ENCODE peak calls at places on chromosomes 12 and 14, in seven cellular contexts. I is activated CD4-positive, alpha-beta T cell treated with anti-CD3 and anti-CD28 coated beads, Interleukin-2, amount 50 U/mL, for 4 hours; X is AG09309; M is HepG2; Q is activated CD8-positive, alpha-beta T cell treated with anti-CD3 and anti-CD28 coated beads, Interleukin-2, amount 10 ng/mL, durations not matched to agents 7 days and 5 days; K is cerebellar cortex; C is AG04449. D is an unnamed sample.

GRCh38 chr14:106872619-106873446 is 1346.5 kb downstream of the TMEM121 start:
- DNase-seq in I (peak; percentile 85), C (no peak), M (peak; percentile 84), Q (peak; percentile 88), X (no peak), K (peak; percentile 18), D (peak; percentile 45)

GRCh38 chr12:45762185-45763110 is 32.9 kb downstream of the ARID2 start:
- DNase-seq in I (no peak), M (peak; percentile 28), Q (no peak), K (peak; percentile 71), X (peak; percentile 11), C (peak; percentile 10), D (no peak)

GRCh38 chr14:97315790-97316189 is 518.6 kb downstream of the VRK1 start:
- DNase-seq in M (no peak), X (no peak), Q (no peak), I (no peak), C (no peak), K (no peak), D (no peak)

GRCh38 chr12:26845057-26845666 is 12.2 kb upstream of the ITPR2 start:
- DNase-seq in I (peak; percentile 23), C (no peak), M (peak; percentile 51), K (peak; percentile 45), Q (no peak), X (no peak), D (no peak)

GRCh38 chr12:92905811-92906554 is 23.1 kb downstream of the EEA1 start:
- DNase-seq in I (no peak), K (no peak), Q (no peak), C (no peak), M (no peak), X (no peak), D (no peak)

GRCh38 chr12:124520896-124521295 is 46.5 kb downstream of the NCOR2 start:
- DNase-seq in K (no peak), X (no peak), M (no peak), C (no peak), I (no peak), Q (no peak), D (no peak)

GRCh38 chr14:64671591-64671990 is 32.6 kb upstream of the PLEKHG3 start:
- DNase-seq in I (no peak), Q (peak; percentile 44), C (no peak), X (no peak), M (peak; percentile 59), K (peak; percentile 77), D (no peak)

GRCh38 chr12:82880442-82880901 is 193.8 kb downstream of the TMTC2 start:
- DNase-seq in I (no peak), C (no peak), Q (no peak), X (no peak), K (no peak), M (no peak), D (no peak)

GRCh38 chr12:72574138-72574537 is 302.0 kb downstream of the TRHDE start:
- DNase-seq in I (no peak), K (no peak), Q (no peak), X (no peak), M (no peak), C (no peak), D (no peak)

GRCh38 chr12:34275129-34275528 is 252.8 kb downstream of the ALG10 start:
- DNase-seq in X (no peak), I (no peak), K (no peak), Q (no peak), C (no peak), M (no peak), D (no peak)

GRCh38 chr14:75359098-75359497 is 68.7 kb upstream of the JDP2 start:
- DNase-seq in M (peak; percentile 12), C (no peak), Q (no peak), X (no peak), I (no peak), K (no peak), D (no peak)

GRCh38 chr14:81009339-81009738 is 53.9 kb downstream of the TSHR start:
- DNase-seq in M (no peak), I (no peak), C (no peak), Q (no peak), X (no peak), K (no peak), D (no peak)

GRCh38 chr12:98418357-98419075 is 96.9 kb upstream of the TMPO start:
- DNase-seq in C (peak; percentile 99), X (peak; percentile 96), Q (no peak), I (no peak), K (no peak), M (no peak), D (no peak)

GRCh38 chr12:11906284-11906935 is 164.3 kb upstream of the BCL2L14 start:
- DNase-seq in M (no peak), I (no peak), K (no peak), X (peak; percentile 37), Q (no peak), C (peak; percentile 49), D (no peak)

GRCh38 chr12:25924535-25925001 is 33.9 kb upstream of the RASSF8 start:
- DNase-seq in X (peak; percentile 41), K (no peak), I (no peak), M (no peak), C (no peak), Q (no peak), D (no peak)

D was measured in T-helper 22 cell.